ENCODE peak calls at places on chromosomes 2 and 18, in ten cellular contexts. B is bronchial epithelial cell; F is GM23338; Q is CD8-positive, alpha-beta memory T cell; R is HL-60; M is AG04450; C is tibial artery; O is mammary epithelial cell; X is right cardiac atrium; W is Peyer's patch. T is an unnamed sample.

GRCh38 chr2:69798909-69799526 is 30.4 kb upstream of the GMCL1 start:
- DNase-seq in B (peak; percentile 73), F (no peak), Q (no peak), R (no peak), M (peak; percentile 20), C (no peak), O (peak; percentile 88), X (no peak), W (peak; percentile 60), T (peak; percentile 21)

GRCh38 chr18:31720867-31721266 is 36.5 kb upstream of the B4GALT6 start:
- DNase-seq in B (peak; percentile 20), F (no peak), Q (no peak), R (no peak), M (no peak), C (no peak), O (no peak), X (no peak), W (no peak), T (no peak)

GRCh38 chr2:43202289-43202688 is 24.1 kb downstream of the ZFP36L2 start:
- DNase-seq in B (no peak), F (no peak), Q (no peak), R (no peak), M (no peak), C (no peak), O (no peak), X (no peak), W (no peak), T (no peak)

GRCh38 chr2:28991021-28991420 is 9.9 kb downstream of the TOGARAM2 start:
- DNase-seq in B (no peak), F (no peak), Q (no peak), R (no peak), M (no peak), C (peak; percentile 64), O (no peak), X (peak; percentile 84), W (peak; percentile 62), T (no peak)

GRCh38 chr18:59155140-59155539 is 15.5 kb downstream of the SEC11C start:
- DNase-seq in B (peak; percentile 6), F (no peak), Q (no peak), R (no peak), M (peak; percentile 58), C (no peak), O (peak; percentile 38), X (no peak), W (no peak), T (no peak)

GRCh38 chr2:222319576-222320440 is 21.0 kb upstream of the PAX3 start:
- DNase-seq in B (no peak), F (peak; percentile 69), Q (no peak), R (no peak), M (no peak), C (no peak), O (peak; percentile 22), X (peak; percentile 70), W (peak; percentile 55), T (peak; percentile 65)

GRCh38 chr2:44169155-44169898 is 652 bp downstream of the PPM1B start:
- DNase-seq in B (peak; percentile 47), F (peak; percentile 35), Q (peak; percentile 69), R (no peak), M (no peak), C (no peak), O (peak; percentile 54), X (peak; percentile 72), W (peak; percentile 73), T (peak; percentile 49)

GRCh38 chr2:174605687-174606086 is 8.1 kb upstream of the WIPF1 start:
- DNase-seq in B (peak; percentile 46), F (peak; percentile 24), Q (no peak), R (no peak), M (no peak), C (no peak), O (no peak), X (no peak), W (no peak), T (no peak)

GRCh38 chr2:163266772-163267171 is 428.2 kb upstream of the KCNH7 start:
- DNase-seq in B (peak; percentile 99), F (no peak), Q (no peak), R (no peak), M (peak; percentile 24), C (no peak), O (peak; percentile 96), X (no peak), W (no peak), T (no peak)

GRCh38 chr2:45168731-45169338 is 159.6 kb upstream of the SIX2 start:
- DNase-seq in B (peak; percentile 11), F (peak; percentile 55), Q (no peak), R (no peak), M (no peak), C (no peak), O (no peak), X (no peak), W (no peak), T (no peak)

GRCh38 chr18:69205925-69206324 is 194.8 kb upstream of the DOK6 start:
- DNase-seq in B (no peak), F (no peak), Q (no peak), R (no peak), M (no peak), C (no peak), O (no peak), X (no peak), W (no peak), T (no peak)

GRCh38 chr2:218869064-218869463 is 9.5 kb downstream of the WNT6 start:
- DNase-seq in B (no peak), F (no peak), Q (no peak), R (no peak), M (no peak), C (no peak), O (no peak), X (no peak), W (no peak), T (no peak)

GRCh38 chr2:218867900-218868299 is 8.3 kb downstream of the WNT6 start:
- DNase-seq in B (no peak), F (no peak), Q (no peak), R (no peak), M (no peak), C (no peak), O (no peak), X (no peak), W (no peak), T (no peak)

GRCh38 chr2:218863021-218863520 is 3.5 kb downstream of the WNT6 start:
- DNase-seq in B (no peak), F (no peak), Q (no peak), R (no peak), M (no peak), C (no peak), O (no peak), X (no peak), W (no peak), T (no peak)

GRCh38 chr2:218865396-218865795 is 5.8 kb downstream of the WNT6 start:
- DNase-seq in B (no peak), F (no peak), Q (no peak), R (no peak), M (no peak), C (no peak), O (no peak), X (no peak), W (no peak), T (no peak)

GRCh38 chr2:218865999-218866398 is 6.4 kb downstream of the WNT6 start:
- DNase-seq in B (no peak), F (no peak), Q (no peak), R (no peak), M (no peak), C (no peak), O (no peak), X (no peak), W (no peak), T (no peak)
- H3K27me3 ChIP-seq in B (peaks cover 22% of the 10 kb centered on the region), F (peaks cover 99% of the 10 kb centered on the region), Q (peaks cover 7% of the 10 kb centered on the region), R (peaks cover 18% of the 10 kb centered on the region), M (peaks cover 71% of the 10 kb centered on the region), C (peaks cover 88% of the 10 kb centered on the region), O (peaks cover 4% of the 10 kb centered on the region), X (no peaks in the 10 kb centered on the region), W (no peaks in the 10 kb centered on the region), T (peaks cover 35% of the 10 kb centered on the region)

GRCh38 chr18:11163668-11164067 is 14.3 kb upstream of the PIEZO2 start:
- DNase-seq in B (no peak), F (peak; percentile 75), Q (no peak), R (no peak), M (no peak), C (no peak), O (no peak), X (peak; percentile 73), W (no peak), T (peak; percentile 40)

GRCh38 chr18:11167778-11168177 is 18.4 kb upstream of the PIEZO2 start:
- DNase-seq in B (no peak), F (no peak), Q (no peak), R (no peak), M (peak; percentile 13), C (no peak), O (no peak), X (no peak), W (no peak), T (no peak)

GRCh38 chr18:11162889-11163288 is 13.5 kb upstream of the PIEZO2 start:
- DNase-seq in B (no peak), F (no peak), Q (no peak), R (no peak), M (no peak), C (no peak), O (no peak), X (no peak), W (no peak), T (no peak)

GRCh38 chr18:11165952-11166351 is 16.6 kb upstream of the PIEZO2 start:
- DNase-seq in B (no peak), F (no peak), Q (no peak), R (no peak), M (no peak), C (no peak), O (no peak), X (no peak), W (no peak), T (no peak)

DNA sequence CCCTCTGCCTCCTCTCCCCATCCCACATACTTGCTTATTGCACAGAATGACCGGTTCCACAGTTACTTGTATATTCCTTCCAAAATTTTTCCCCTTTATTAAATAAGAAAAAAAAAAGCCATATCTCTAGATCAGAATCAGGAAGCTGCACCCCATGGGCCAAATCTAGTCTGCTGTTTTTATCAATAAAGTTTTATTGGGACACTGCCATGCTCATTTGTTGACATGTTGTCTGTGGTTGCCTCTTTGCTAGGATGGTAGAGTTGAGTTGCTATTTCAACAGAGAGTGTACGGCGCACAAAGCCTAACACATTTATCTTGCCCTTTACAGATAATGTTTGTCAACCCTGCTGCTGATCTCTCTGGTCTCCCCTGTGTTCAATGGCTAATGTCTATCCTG is 15.8 kb upstream of the PIEZO2 start:
- DNase-seq in B (no peak), F (no peak), Q (no peak), R (no peak), M (no peak), C (no peak), O (no peak), X (no peak), W (no peak), T (no peak)
- H3K27me3 ChIP-seq in B (no peaks in the 10 kb centered on the region), F (peaks cover 48% of the 10 kb centered on the region), Q (no peaks in the 10 kb centered on the region), R (peaks cover 2% of the 10 kb centered on the region), M (no peaks in the 10 kb centered on the region), C (no peaks in the 10 kb centered on the region), O (no peaks in the 10 kb centered on the region), X (peaks cover 2% of the 10 kb centered on the region), W (no peaks in the 10 kb centered on the region), T (peaks cover 6% of the 10 kb centered on the region)

GRCh38 chr2:102474785-102475184 is 1.8 kb downstream of the SLC9A4 start:
- DNase-seq in B (no peak), F (no peak), Q (no peak), R (no peak), M (no peak), C (no peak), O (no peak), X (no peak), W (no peak), T (no peak)
- H3K27me3 ChIP-seq in B (no peaks in the 10 kb centered on the region), F (no peaks in the 10 kb centered on the region), Q (no peaks in the 10 kb centered on the region), R (peaks cover 6% of the 10 kb centered on the region), M (peaks cover 29% of the 10 kb centered on the region), C (peaks cover 3% of the 10 kb centered on the region), O (peaks cover 2% of the 10 kb centered on the region), X (no peaks in the 10 kb centered on the region), W (no peaks in the 10 kb centered on the region), T (peaks cover 22% of the 10 kb centered on the region)

GRCh38 chr2:219056176-219056895 is 4.4 kb downstream of the IHH start:
- DNase-seq in B (no peak), F (no peak), Q (no peak), R (no peak), M (no peak), C (no peak), O (no peak), X (no peak), W (no peak), T (no peak)
- H3K27me3 ChIP-seq in B (peaks cover 45% of the 10 kb centered on the region), F (peaks cover 73% of the 10 kb centered on the region), Q (peaks cover 33% of the 10 kb centered on the region), R (peaks cover 52% of the 10 kb centered on the region), M (peaks cover 71% of the 10 kb centered on the region), C (peaks cover 76% of the 10 kb centered on the region), O (peaks cover 50% of the 10 kb centered on the region), X (no peaks in the 10 kb centered on the region), W (no peaks in the 10 kb centered on the region), T (peaks cover 66% of the 10 kb centered on the region)

T was measured in A673.